ENCODE peak calls at places on chromosome 9, in nine cellular contexts. F is naive thymus-derived CD4-positive, alpha-beta T cell; G is A172; Z is activated CD8-positive, alpha-beta memory T cell treated with anti-CD3 and anti-CD28 coated beads for 48 hours; W is stimulated activated CD8-positive, alpha-beta memory T cell treated with anti-CD3 and anti-CD28 coated beads, Interleukin-2, amount 100 ng/mL, for 1 hour; L is cardiac fibroblast; E is COR-L47; J is iris pigment epithelial cell; I is GM19239. Y is an unnamed sample.
A peak's percentile ranks its signal among the peaks of the same experiment; 100 is the strongest.

GRCh38 chr9:33659915-33660314 is 135.4 kb upstream of the PRSS3 start:
- DNase-seq in F (no peak), G (no peak), Z (no peak), W (no peak), L (no peak), E (no peak), J (no peak), I (no peak), Y (no peak)

GRCh38 chr9:88041447-88041846 is 67.1 kb upstream of the CDK20 start:
- DNase-seq in F (no peak), G (no peak), Z (no peak), W (no peak), L (peak; percentile 36), E (no peak), J (peak; percentile 26), I (no peak), Y (no peak)

GRCh38 chr9:69385474-69386091 is 60.6 kb downstream of the ENTREP1 start:
- DNase-seq in F (no peak), G (no peak), Z (no peak), W (no peak), L (no peak), E (peak; percentile 50), J (no peak), I (no peak), Y (no peak)

GRCh38 chr9:131179561-131180219 is 54.3 kb downstream of the NUP214 start:
- DNase-seq in F (no peak), G (no peak), Z (no peak), W (no peak), L (peak; percentile 86), E (no peak), J (peak; percentile 84), I (no peak), Y (no peak)

GRCh38 chr9:93659837-93660177 is 83.4 kb downstream of the PHF2 start:
- DNase-seq in F (no peak), G (no peak), Z (no peak), W (no peak), L (no peak), E (no peak), J (no peak), I (no peak), Y (no peak)

GRCh38 chr9:75083188-75083976 is 4.6 kb downstream of the NMRK1 start:
- DNase-seq in F (no peak), G (no peak), Z (no peak), W (no peak), L (no peak), E (peak; percentile 40), J (no peak), I (no peak), Y (peak; percentile 35)

GRCh38 chr9:78288214-78288892 is 8.6 kb upstream of the PSAT1 start:
- DNase-seq in F (no peak), G (no peak), Z (no peak), W (no peak), L (no peak), E (no peak), J (no peak), I (no peak), Y (no peak)

GRCh38 chr9:12818431-12819000 is 43.7 kb downstream of the LURAP1L start:
- DNase-seq in F (no peak), G (no peak), Z (no peak), W (no peak), L (peak; percentile 70), E (no peak), J (peak; percentile 60), I (no peak), Y (no peak)

GRCh38 chr9:114423181-114423580 is 35.4 kb upstream of the AKNA start:
- DNase-seq in F (no peak), G (no peak), Z (no peak), W (no peak), L (no peak), E (no peak), J (no peak), I (no peak), Y (no peak)

GRCh38 chr9:92035687-92036410 is 79.4 kb downstream of the SPTLC1 start:
- DNase-seq in F (no peak), G (no peak), Z (no peak), W (no peak), L (peak; percentile 91), E (no peak), J (peak; percentile 82), I (no peak), Y (no peak)

GRCh38 chr9:122180633-122181032 is 20.9 kb downstream of the MORN5 start:
- DNase-seq in F (no peak), G (peak; percentile 93), Z (no peak), W (no peak), L (peak; percentile 78), E (peak; percentile 36), J (peak; percentile 88), I (no peak), Y (peak; percentile 28)

GRCh38 chr9:132743886-132744544 is 73.8 kb downstream of the GTF3C4 start:
- DNase-seq in F (no peak), G (no peak), Z (no peak), W (no peak), L (no peak), E (no peak), J (no peak), I (no peak), Y (no peak)

GRCh38 chr9:128020692-128021091 is 39.9 kb upstream of the EEIG1 start:
- DNase-seq in F (no peak), G (no peak), Z (no peak), W (no peak), L (no peak), E (no peak), J (no peak), I (no peak), Y (no peak)

GRCh38 chr9:133463234-133463863 is 3.6 kb downstream of the CACFD1 start:
- DNase-seq in F (no peak), G (no peak), Z (no peak), W (no peak), L (no peak), E (peak; percentile 30), J (no peak), I (no peak), Y (no peak)

GRCh38 chr9:120735415-120736126 is 21.3 kb upstream of the MEGF9 start:
- DNase-seq in F (no peak), G (no peak), Z (no peak), W (no peak), L (peak; percentile 78), E (no peak), J (peak; percentile 81), I (no peak), Y (no peak)

GRCh38 chr9:85602742-85603141 is 139.0 kb downstream of the AGTPBP1 start:
- DNase-seq in F (no peak), G (no peak), Z (no peak), W (no peak), L (no peak), E (no peak), J (no peak), I (no peak), Y (no peak)

GRCh38 chr9:91960367-91960766 is 10.3 kb upstream of the ROR2 start:
- DNase-seq in F (no peak), G (no peak), Z (no peak), W (no peak), L (no peak), E (no peak), J (no peak), I (no peak), Y (no peak)

GRCh38 chr9:132806723-132807421 is 71.2 kb downstream of the AK8 start:
- DNase-seq in F (peak; percentile 2), G (no peak), Z (no peak), W (no peak), L (no peak), E (no peak), J (peak; percentile 5), I (no peak), Y (no peak)